ENCODE peak calls at places on chromosomes 5 and 9, in six cellular contexts. E is ascending aorta, J is AG10803, U is H9, H is RWPE1, A is lower lobe of right lung. S is an unnamed sample.

GRCh38 chr9:81602887-81603680 is 86.3 kb downstream of the TLE1 start:
- DNase-seq in E (no peak), A (no peak), H (no peak), J (no peak), U (no peak), S (no peak)

GRCh38 chr5:58999804-59000595 is 417.1 kb downstream of the RAB3C start:
- DNase-seq in H (peak), E (no peak), U (peak), J (no peak), A (no peak), S (no peak)

GRCh38 chr5:64869419-64869818 is 100.7 kb downstream of the CWC27 start:
- DNase-seq in H (peak), J (peak), A (no peak), E (no peak), U (no peak), S (peak)

GRCh38 chr5:1840741-1841521 is 39.7 kb downstream of the NDUFS6 start:
- DNase-seq in U (peak), E (no peak), H (no peak), A (no peak), J (no peak), S (no peak)

GRCh38 chr5:36240779-36241635 is 718 bp downstream of the NADK2 start:
- DNase-seq in U (peak), J (peak), A (peak), E (peak), H (peak), S (peak)

GRCh38 chr9:134992755-134993124 is 75.0 kb upstream of the FCN1 start:
- DNase-seq in H (peak), U (no peak), J (peak), A (peak), E (peak), S (no peak)

GRCh38 chr9:76576344-76576743 is 117.4 kb downstream of the GCNT1 start:
- DNase-seq in J (peak), H (no peak), U (no peak), A (peak), E (peak), S (peak)

GRCh38 chr5:107305999-107306398 is 364.7 kb downstream of the EFNA5 start:
- DNase-seq in E (no peak), J (no peak), H (no peak), A (no peak), U (no peak), S (no peak)

GRCh38 chr9:132888151-132888550 is 9.5 kb downstream of the SPACA9 start:
- DNase-seq in U (no peak), H (no peak), A (no peak), E (no peak), J (no peak), S (no peak)

GRCh38 chr9:87763286-87763685 is 37.4 kb downstream of the CTSL start:
- DNase-seq in E (no peak), H (peak), J (no peak), A (no peak), U (no peak), S (no peak)

GRCh38 chr5:82290005-82290404 is 11.9 kb upstream of the RPS23 start:
- DNase-seq in J (no peak), A (no peak), E (no peak), U (no peak), H (no peak), S (no peak)

GRCh38 chr9:131036529-131037335 is 27.8 kb downstream of the LAMC3 start:
- DNase-seq in A (no peak), J (no peak), E (no peak), H (no peak), U (no peak), S (no peak)

GRCh38 chr5:137563646-137564474 is 64.7 kb upstream of the SPOCK1 start:
- DNase-seq in J (peak), U (no peak), E (no peak), H (peak), A (no peak), S (peak)

GRCh38 chr5:107557051-107557658 is 113.6 kb downstream of the EFNA5 start:
- DNase-seq in H (peak), J (peak), U (peak), A (peak), E (no peak), S (peak)

GRCh38 chr9:113634597-113635515 is 171.3 kb downstream of the RGS3 start:
- DNase-seq in U (no peak), A (no peak), J (no peak), H (no peak), E (peak), S (no peak)

GRCh38 chr5:93995126-93995621 is 253.8 kb upstream of the POU5F2 start:
- DNase-seq in J (peak), A (no peak), E (no peak), H (no peak), U (no peak), S (peak)

GRCh38 chr9:123798203-123798602 is 131.7 kb downstream of the DENND1A start:
- DNase-seq in J (no peak), H (no peak), A (no peak), E (no peak), U (no peak), S (no peak)

GRCh38 chr5:1508679-1509290 is 15.0 kb downstream of the LPCAT1 start:
- DNase-seq in H (no peak), E (peak), U (peak), J (no peak), A (peak), S (no peak)

GRCh38 chr5:139678751-139679750 is 30.9 kb downstream of the CXXC5 start:
- DNase-seq in J (peak), A (no peak), E (no peak), H (no peak), U (no peak), S (peak)

GRCh38 chr9:117205806-117206205 is 209.1 kb downstream of the ASTN2 start:
- DNase-seq in U (no peak), J (no peak), H (no peak), A (no peak), E (no peak), S (no peak)

GRCh38 chr5:77843570-77844407 is 67.7 kb upstream of the TBCA start:
- DNase-seq in A (no peak), E (no peak), J (no peak), H (no peak), U (peak), S (no peak)

GRCh38 chr9:127912296-127912695 is 4.5 kb downstream of the ST6GALNAC4 start:
- DNase-seq in J (no peak), U (no peak), H (no peak), E (no peak), A (no peak), S (no peak)

GRCh38 chr9:127912882-127913281 is 4.0 kb downstream of the ST6GALNAC4 start:
- DNase-seq in E (no peak), J (no peak), H (no peak), A (peak), U (no peak), S (no peak)

GRCh38 chr9:127908660-127908926 is 8.2 kb downstream of the ST6GALNAC4 start:
- DNase-seq in H (no peak), U (no peak), J (no peak), E (no peak), A (no peak), S (no peak)

GRCh38 chr9:127909839-127910273 is 7.0 kb downstream of the ST6GALNAC4 start:
- DNase-seq in E (no peak), J (no peak), A (no peak), H (no peak), U (no peak), S (no peak)

DNA sequence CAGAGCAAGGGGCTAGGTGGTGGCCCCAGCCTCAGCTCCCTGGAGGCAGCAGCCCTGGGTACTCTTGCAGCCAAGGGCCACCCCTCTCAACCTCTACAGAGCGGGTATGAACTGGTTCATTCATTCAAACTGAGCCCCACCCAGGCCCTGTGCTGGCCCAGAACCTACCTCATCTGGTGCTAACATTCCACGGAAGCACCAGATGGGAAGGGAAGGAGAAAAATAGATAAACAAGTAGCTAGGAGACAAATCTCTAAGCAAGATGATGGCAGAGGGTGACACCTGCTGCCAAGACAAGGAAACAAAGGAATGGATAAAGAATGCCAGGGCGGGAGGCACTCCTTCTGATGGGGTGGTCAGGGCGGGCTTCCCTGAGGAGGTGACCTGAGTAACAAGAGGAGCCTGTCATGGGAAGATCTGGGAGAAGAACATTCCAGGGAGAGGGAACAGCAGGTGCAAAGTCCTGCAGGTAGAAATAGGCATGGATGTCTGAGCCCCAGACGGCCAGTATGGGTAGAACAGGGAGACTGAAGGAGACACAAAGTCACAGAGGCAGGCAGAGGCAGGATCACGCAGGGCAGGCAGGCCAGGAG is 6.1 kb downstream of the ST6GALNAC4 start:
- DNase-seq in J (peak), U (no peak), H (no peak), A (no peak), E (no peak), S (peak)
- TF ChIP-seq CTCF in J (peak), U (peak), H (no peak), A (no peak), E (no peak), S (peak)

GRCh38 chr5:132776077-132776931 is 735 bp downstream of the SEPTIN8 start:
- DNase-seq in A (no peak), U (peak), H (peak), J (no peak), E (no peak), S (no peak)
- TF ChIP-seq CTCF in A (no peak), U (peak), H (no peak), J (no peak), E (no peak), S (no peak)

GRCh38 chr5:134561871-134562296 is 36.4 kb downstream of the JADE2 start:
- DNase-seq in U (peak), H (no peak), J (peak), A (no peak), E (no peak), S (peak)
- TF ChIP-seq CTCF in U (peak), H (no peak), J (peak), A (peak), E (no peak), S (peak)

DNA sequence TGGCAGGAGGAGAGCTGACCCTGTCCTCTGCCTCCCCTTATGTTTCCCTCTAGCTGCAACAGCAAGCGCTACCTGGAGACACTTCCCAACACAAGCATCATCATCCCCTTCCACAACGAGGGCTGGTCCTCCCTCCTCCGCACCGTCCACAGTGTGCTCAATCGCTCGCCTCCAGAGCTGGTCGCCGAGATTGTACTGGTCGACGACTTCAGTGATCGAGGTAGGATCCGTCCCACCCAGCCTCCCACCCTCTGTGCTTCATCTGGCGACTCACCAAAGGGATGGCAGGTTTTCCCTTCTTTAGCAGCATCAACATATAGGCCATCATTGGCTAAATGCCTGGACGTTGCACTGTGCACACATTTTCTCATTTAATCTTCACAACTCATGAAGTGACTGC is 116.3 kb upstream of the SAP30L start:
- DNase-seq in A (no peak), U (no peak), J (no peak), H (no peak), E (no peak), S (no peak)
- TF ChIP-seq CTCF in A (no peak), U (no peak), J (no peak), H (no peak), E (no peak), S (no peak)

DNA sequence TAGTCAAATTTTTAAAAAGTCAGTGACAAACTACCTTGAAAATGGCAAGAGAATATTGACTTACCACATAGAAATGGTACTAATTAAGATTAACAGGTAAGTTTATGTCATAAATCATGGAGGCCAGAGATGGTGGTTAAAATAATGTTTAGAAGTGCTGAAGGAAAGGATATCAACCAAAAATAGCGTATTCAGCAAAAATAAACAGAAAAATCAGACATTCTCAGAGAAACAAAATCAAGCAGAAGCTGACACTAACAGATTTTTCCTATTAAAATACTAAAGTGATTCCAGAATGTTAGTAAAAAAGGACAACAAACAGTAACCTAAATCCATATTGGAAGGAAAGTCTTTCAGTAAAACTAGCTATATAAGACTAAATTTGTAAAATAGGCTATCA is 959.9 kb upstream of the CDH10 start:
- DNase-seq in E (no peak), J (no peak), H (no peak), A (no peak), U (no peak), S (no peak)
- TF ChIP-seq CTCF in E (no peak), J (no peak), H (no peak), A (no peak), U (no peak), S (no peak)

GRCh38 chr5:92678576-92679105 is 902.4 kb downstream of the NR2F1-AS1 start:
- DNase-seq in H (no peak), E (no peak), J (no peak), U (no peak), A (no peak), S (no peak)
- TF ChIP-seq CTCF in H (no peak), E (no peak), J (peak), U (peak), A (no peak), S (peak)

DNA sequence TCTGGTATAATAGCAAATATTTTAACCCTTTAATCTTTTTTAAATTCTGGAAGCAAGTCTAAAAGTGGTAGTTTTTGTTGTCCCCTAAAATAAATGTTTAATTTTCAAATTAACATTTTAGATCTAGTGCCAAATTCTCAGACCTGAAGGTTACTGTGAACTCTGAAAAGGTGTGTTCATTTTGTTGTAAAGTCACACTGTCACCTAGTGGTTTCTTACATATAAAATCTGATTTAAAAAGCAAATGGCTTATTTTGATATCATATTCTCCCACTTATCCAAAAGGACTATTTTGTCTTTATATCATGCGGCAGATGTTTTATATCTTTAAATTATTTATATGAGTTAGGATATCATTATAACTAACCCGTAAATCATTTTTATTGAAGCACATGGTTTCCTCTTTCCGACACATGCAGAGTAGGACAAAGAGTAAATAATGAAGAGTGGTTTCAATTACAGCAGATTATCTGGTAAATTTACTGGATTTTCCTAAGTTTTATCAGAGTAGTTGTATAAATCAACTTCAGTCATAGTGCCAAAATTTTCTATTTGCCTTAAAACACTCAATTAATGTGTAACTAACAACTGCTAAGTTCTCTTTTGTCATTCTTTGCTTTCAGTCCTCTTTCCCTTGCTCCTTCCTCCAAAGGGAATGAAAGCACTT is 189.4 kb downstream of the COX7C start:
- DNase-seq in E (no peak), U (no peak), A (no peak), J (no peak), H (no peak), S (no peak)
- TF ChIP-seq CTCF in E (no peak), U (peak), A (no peak), J (no peak), H (peak), S (no peak)

GRCh38 chr5:157267766-157268480 is 2.0 kb downstream of the CYFIP2 start:
- DNase-seq in H (peak), U (no peak), A (no peak), J (no peak), E (no peak), S (no peak)

GRCh38 chr5:157269165-157269671 is 3.3 kb downstream of the CYFIP2 start:
- DNase-seq in J (no peak), H (no peak), A (peak), U (peak), E (no peak), S (no peak)

GRCh38 chr5:157265714-157266285 is at the start of gene CYFIP2:
- DNase-seq in J (no peak), A (peak), U (peak), E (peak), H (peak), S (no peak)

GRCh38 chr5:157267025-157267424 is 1.1 kb downstream of the CYFIP2 start:
- DNase-seq in J (no peak), E (no peak), A (no peak), U (no peak), H (no peak), S (no peak)

DNA sequence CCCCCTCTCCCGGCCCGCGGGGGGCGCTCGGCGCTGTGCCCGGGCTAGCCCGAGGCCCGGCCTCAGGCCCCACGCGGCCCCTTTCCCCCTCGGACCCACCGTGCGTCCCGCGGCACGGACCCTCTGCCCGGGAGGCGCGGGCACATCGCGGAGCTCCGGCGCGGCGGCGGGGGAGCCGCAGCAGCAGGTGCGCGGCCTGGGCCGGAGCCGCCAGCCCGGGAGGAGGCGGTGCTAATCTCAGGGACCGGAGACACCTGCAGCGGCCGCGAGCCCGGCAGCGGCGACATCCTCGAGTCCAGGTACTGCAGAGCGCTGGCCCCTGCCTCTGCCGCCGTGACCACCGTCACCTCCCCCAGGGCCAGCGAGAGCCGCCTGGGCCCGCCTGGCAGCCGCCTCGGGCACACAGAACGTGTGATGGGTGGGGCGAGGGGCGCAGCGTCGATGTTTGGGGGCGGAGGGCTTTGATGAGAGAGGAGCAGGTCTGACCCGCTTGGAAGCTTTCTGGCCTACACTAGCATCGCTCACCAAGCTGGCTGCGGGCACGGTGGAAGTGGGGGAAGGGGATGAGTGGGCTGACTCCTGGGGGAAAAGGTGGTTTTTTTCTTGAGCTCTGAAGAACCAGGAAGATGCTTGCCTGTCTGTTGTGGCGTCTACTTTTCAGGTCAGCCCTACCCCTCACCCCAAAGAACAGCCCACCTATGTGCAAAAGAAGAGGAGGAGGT is 524 bp downstream of the CYFIP2 start:
- DNase-seq in U (peak), E (no peak), J (no peak), H (no peak), A (peak), S (no peak)
- TF ChIP-seq CTCF in U (no peak), E (no peak), J (no peak), H (no peak), A (no peak), S (peak)

GRCh38 chr5:126875303-126875785 is 98.4 kb downstream of the LMNB1 start:
- DNase-seq in A (no peak), E (no peak), U (no peak), H (no peak), J (no peak), S (no peak)

GRCh38 chr5:126868338-126868737 is 91.4 kb downstream of the LMNB1 start:
- DNase-seq in A (no peak), H (no peak), U (no peak), J (no peak), E (no peak), S (no peak)

GRCh38 chr5:126872558-126873349 is 95.8 kb downstream of the LMNB1 start:
- DNase-seq in E (no peak), U (no peak), H (no peak), J (peak), A (no peak), S (no peak)

GRCh38 chr5:126868961-126869451 is 92.1 kb downstream of the LMNB1 start:
- DNase-seq in H (peak), A (no peak), J (peak), E (no peak), U (peak), S (no peak)

GRCh38 chr5:126871441-126871840 is 94.5 kb downstream of the LMNB1 start:
- DNase-seq in J (peak), U (no peak), E (no peak), A (no peak), H (no peak), S (no peak)
- TF ChIP-seq CTCF in J (no peak), U (no peak), E (no peak), A (no peak), H (no peak), S (no peak)

GRCh38 chr9:14661421-14662059 is 31.7 kb downstream of the ZDHHC21 start:
- DNase-seq in J (peak), H (no peak), A (no peak), U (no peak), E (no peak), S (no peak)
- TF ChIP-seq CTCF in J (peak), H (peak), A (peak), U (peak), E (peak), S (peak)